ENCODE peak calls at places on chromosome 11, in five cellular contexts. P is kidney, E is uterus, Z is astrocyte of the spinal cord, V is coronary artery. T is an unnamed sample.

GRCh38 chr11:47571895-47572294 is 6.5 kb downstream of the PTPMT1 start:
- DNase-seq in E (no peak), Z (peak; percentile 29), V (no peak), P (no peak), T (no peak)

GRCh38 chr11:62556102-62556871 is 9.7 kb upstream of the AHNAK start:
- DNase-seq in E (peak; percentile 84), Z (peak; percentile 96), P (peak; percentile 97), V (peak; percentile 97), T (peak; percentile 81)

GRCh38 chr11:63868399-63869064 is 29.6 kb downstream of the MARK2 start:
- DNase-seq in Z (no peak), P (peak; percentile 22), E (no peak), V (no peak), T (no peak)

GRCh38 chr11:12261551-12261950 is 115.8 kb upstream of the PARVA start:
- DNase-seq in E (no peak), P (no peak), V (no peak), Z (no peak), T (no peak)

GRCh38 chr11:34997872-34998548 is 81.6 kb downstream of the PDHX start:
- DNase-seq in V (no peak), E (no peak), P (no peak), Z (peak; percentile 73), T (no peak)

GRCh38 chr11:59212222-59212621 is 505 bp downstream of the MPEG1 start:
- DNase-seq in P (no peak), V (no peak), E (no peak), Z (no peak), T (no peak)

GRCh38 chr11:27390318-27390958 is 27.4 kb upstream of the CCDC34 start:
- DNase-seq in E (no peak), V (no peak), Z (no peak), P (no peak), T (no peak)

GRCh38 chr11:118198370-118198769 is 21.9 kb upstream of the SCN2B start:
- DNase-seq in V (no peak), P (peak; percentile 87), Z (peak; percentile 36), E (peak; percentile 79), T (peak; percentile 79)

GRCh38 chr11:118434553-118435232 is 1.6 kb upstream of the KMT2A start:
- DNase-seq in P (peak; percentile 75), V (peak; percentile 78), Z (peak; percentile 36), E (peak; percentile 25), T (peak; percentile 23)

GRCh38 chr11:43567396-43567975 is 113.1 kb upstream of the HSD17B12 start:
- DNase-seq in P (no peak), Z (peak; percentile 51), E (no peak), V (no peak), T (no peak)

GRCh38 chr11:118434123-118434552 is 2.2 kb upstream of the KMT2A start:
- DNase-seq in Z (peak; percentile 39), E (no peak), P (no peak), V (no peak), T (no peak)

GRCh38 chr11:131365601-131366000 is 4.8 kb upstream of the NTM start:
- DNase-seq in P (no peak), V (no peak), Z (no peak), E (no peak), T (no peak)

GRCh38 chr11:11211888-11212287 is 141.2 kb downstream of the CSNK2A3 start:
- DNase-seq in V (no peak), Z (no peak), P (no peak), E (no peak), T (no peak)

GRCh38 chr11:103047837-103048236 is 44.1 kb downstream of the DCUN1D5 start:
- DNase-seq in E (no peak), P (no peak), V (no peak), Z (no peak), T (no peak)

GRCh38 chr11:69218946-69219720 is 63.4 kb downstream of the SMIM38 start:
- DNase-seq in P (no peak), Z (no peak), V (peak; percentile 52), E (no peak), T (no peak)

GRCh38 chr11:64299847-64300648 is at the start of gene CATSPERZ:
- DNase-seq in Z (no peak), P (peak; percentile 77), E (no peak), V (no peak), T (no peak)

GRCh38 chr11:131042041-131042390 is 125.7 kb upstream of the SNX19 start:
- DNase-seq in Z (no peak), E (no peak), P (no peak), V (no peak), T (no peak)

GRCh38 chr11:61860054-61860903 is 31.1 kb downstream of the FADS3 start:
- DNase-seq in V (no peak), E (peak; percentile 82), P (no peak), Z (no peak), T (no peak)

GRCh38 chr11:69905611-69906452 is 86.6 kb upstream of the FGF3 start:
- DNase-seq in P (peak; percentile 45), V (no peak), E (no peak), Z (no peak), T (no peak)

DNA sequence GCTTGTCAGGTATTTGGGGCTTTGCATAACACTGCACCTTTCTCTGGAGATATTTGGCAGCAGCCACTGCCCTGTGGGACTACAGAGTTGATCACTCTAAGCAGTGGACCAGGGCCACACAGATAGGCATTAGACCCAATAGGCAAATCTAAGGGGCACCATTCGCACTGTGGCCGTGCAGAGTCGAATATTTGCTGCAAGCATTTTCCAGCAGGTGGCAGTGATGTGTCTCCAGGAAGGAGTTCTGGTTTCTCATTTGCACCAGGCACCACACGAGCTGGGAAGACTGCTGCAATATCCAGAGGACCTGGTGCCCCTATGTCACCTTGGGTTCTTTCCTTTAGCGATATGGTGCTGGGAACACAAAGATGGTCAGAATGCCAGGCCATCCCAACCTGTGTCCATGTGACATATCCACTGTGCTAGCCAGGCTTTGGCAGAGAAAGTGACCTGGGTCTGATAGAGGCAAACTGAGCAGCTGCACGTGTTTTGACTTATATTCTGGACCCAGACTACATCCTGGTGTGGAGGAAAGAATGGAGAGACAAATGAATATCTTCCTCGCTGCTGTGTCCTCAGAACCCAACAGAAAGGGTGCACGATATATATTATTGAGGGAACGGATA is 318.7 kb downstream of the BUD13 start:
- DNase-seq in E (peak; percentile 52), V (no peak), P (no peak), Z (peak; percentile 18), T (no peak)
- TF ChIP-seq CTCF in E (peak; percentile 72), V (no peak), P (peak; percentile 77), Z (peak; percentile 50), T (no peak)

GRCh38 chr11:111452817-111453607 is 59.2 kb downstream of the BTG4 start:
- DNase-seq in E (no peak), V (no peak), Z (no peak), P (no peak), T (no peak)

GRCh38 chr11:111456859-111457730 is 55.1 kb downstream of the BTG4 start:
- DNase-seq in P (no peak), V (peak; percentile 53), Z (no peak), E (no peak), T (no peak)

GRCh38 chr11:111456086-111456858 is 55.9 kb downstream of the BTG4 start:
- DNase-seq in E (no peak), Z (no peak), V (peak; percentile 54), P (no peak), T (no peak)

GRCh38 chr11:111455291-111456085 is 56.7 kb downstream of the BTG4 start:
- DNase-seq in P (no peak), Z (no peak), E (no peak), V (peak; percentile 62), T (no peak)

GRCh38 chr11:111454561-111455192 is 57.5 kb downstream of the BTG4 start:
- DNase-seq in V (no peak), P (no peak), Z (peak; percentile 60), E (no peak), T (no peak)
- TF ChIP-seq CTCF in V (no peak), P (peak; percentile 21), Z (peak; percentile 50), E (no peak), T (no peak)

GRCh38 chr11:128548655-128549255 is 38.6 kb downstream of the ETS1 start:
- DNase-seq in V (no peak), E (peak; percentile 70), P (peak; percentile 94), Z (no peak), T (no peak)
- TF ChIP-seq CTCF in V (no peak), E (peak; percentile 9), P (no peak), Z (no peak), T (no peak)

GRCh38 chr11:115912484-115912945 is 408.3 kb upstream of the CADM1 start:
- DNase-seq in E (no peak), P (no peak), Z (peak; percentile 7), V (no peak), T (no peak)
- TF ChIP-seq CTCF in E (no peak), P (no peak), Z (peak; percentile 33), V (no peak), T (no peak)

GRCh38 chr11:3737386-3737933 is 59.9 kb downstream of the NUP98 start:
- DNase-seq in P (no peak), Z (no peak), V (no peak), E (no peak), T (no peak)
- TF ChIP-seq CTCF in P (no peak), Z (no peak), V (no peak), E (no peak), T (no peak)

DNA sequence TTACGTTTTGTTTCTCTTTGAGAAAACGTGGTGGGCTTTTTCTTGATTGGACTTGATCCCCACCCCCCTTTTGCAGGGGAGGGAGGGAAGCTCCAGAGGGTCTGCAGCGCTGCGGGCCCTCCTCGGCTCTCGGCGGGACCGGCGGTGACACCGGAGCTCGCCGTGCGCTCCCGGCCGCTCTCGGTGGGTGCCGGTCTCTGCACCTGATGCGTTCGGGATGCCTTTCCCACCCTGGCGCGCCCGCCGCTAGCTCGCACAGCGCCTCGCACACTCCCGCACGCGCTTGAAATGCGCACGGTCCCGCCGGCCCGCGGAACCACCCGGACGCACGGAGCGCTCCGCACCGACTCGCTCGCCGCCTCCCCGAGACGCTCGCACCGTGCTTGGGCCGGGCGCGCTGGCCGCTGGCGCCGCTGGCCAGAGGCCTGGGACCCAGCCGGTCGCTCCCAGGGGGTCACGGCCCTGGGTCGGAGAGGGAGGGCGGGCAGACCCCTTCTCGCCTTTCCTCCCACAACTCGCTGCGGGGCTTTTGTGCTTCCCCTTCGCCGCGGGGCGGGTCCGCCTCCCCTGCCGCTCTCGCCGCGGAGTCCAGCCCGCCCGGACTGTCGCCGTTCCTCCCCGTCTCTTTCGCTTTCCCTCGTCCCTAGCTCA is 1.0 kb downstream of the ZBTB16 start:
- DNase-seq in Z (peak; percentile 33), P (peak; percentile 85), V (no peak), E (no peak), T (no peak)
- TF ChIP-seq CTCF in Z (no peak), P (no peak), V (no peak), E (no peak), T (no peak)

DNA sequence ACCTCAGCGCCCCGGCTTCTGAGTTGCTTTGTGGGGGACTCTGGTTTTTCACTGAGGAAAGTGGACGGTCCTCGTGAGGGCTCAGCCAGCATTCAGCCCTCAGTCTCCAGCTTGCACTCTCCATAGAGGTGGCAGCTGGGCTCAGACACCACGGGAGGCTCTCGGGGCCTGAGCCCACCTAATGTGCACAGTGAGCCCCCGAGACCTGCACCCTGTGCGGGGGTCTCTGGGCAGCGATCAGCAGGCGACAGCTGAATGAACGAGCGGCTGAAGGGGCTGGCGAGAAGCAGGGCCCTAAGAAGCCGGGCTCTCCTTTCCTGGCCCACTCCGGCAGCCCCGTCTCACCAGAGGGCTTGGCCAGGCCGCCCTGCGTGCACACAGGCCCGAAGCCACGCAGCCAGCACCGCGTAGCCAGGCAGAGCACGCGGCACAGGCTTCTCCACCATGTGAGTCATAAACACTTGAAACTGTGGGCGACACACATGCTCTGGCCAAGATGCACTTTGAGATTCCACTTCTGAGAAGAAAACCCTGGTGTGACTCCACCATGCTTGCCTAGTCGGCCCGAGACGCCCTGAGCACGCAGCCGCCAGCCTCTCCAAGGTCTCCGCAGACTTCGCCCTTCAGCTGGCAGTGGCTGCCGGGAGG is 28.0 kb downstream of the TOLLIP start:
- DNase-seq in P (peak; percentile 51), V (no peak), E (no peak), Z (no peak), T (no peak)
- TF ChIP-seq CTCF in P (no peak), V (no peak), E (no peak), Z (no peak), T (no peak)